ENCODE peak calls at places on chromosome 22, in five cellular contexts. J is neuronal stem cell; Z is nephron progenitor cell; W is activated T-helper 2 cell treated with anti-CD3 and anti-CD28 coated beads, Interferon-gamma antibody, Interleukin-2, Interleukin-4, amounts not matched to agents 10 μg/mL and 5 μg/mL and 100 μg/mL, durations not matched to agents 14 hours and 24 hours and 36 hours; P is RCC 7860. Q is an unnamed sample.

GRCh38 chr22:19291580-19292261 is at the start of gene CLTCL1:
- DNase-seq in P (peak), J (peak), W (peak), Z (peak), Q (peak)

GRCh38 chr22:21730535-21731308 is 4.9 kb downstream of the YPEL1 start:
- DNase-seq in Z (no peak), P (no peak), W (no peak), J (no peak), Q (no peak)

GRCh38 chr22:38572065-38572464 is 2.1 kb upstream of the DMC1 start:
- DNase-seq in J (peak), Z (peak), P (peak), W (peak), Q (peak)

GRCh38 chr22:37981282-37982011 is 2.9 kb downstream of the SOX10 start:
- DNase-seq in P (no peak), W (no peak), Z (no peak), J (no peak), Q (no peak)

GRCh38 chr22:47089374-47089773 is 326.9 kb downstream of the TBC1D22A start:
- DNase-seq in W (no peak), Z (no peak), J (no peak), P (no peak), Q (no peak)

GRCh38 chr22:49300951-49301397 is 526.7 kb downstream of the BRD1 start:
- DNase-seq in Z (no peak), J (no peak), P (no peak), W (peak), Q (no peak)

GRCh38 chr22:23178512-23179254 is 1.6 kb upstream of the BCR start:
- DNase-seq in P (peak), Z (peak), W (peak), J (no peak), Q (peak)

GRCh38 chr22:47698906-47699305 is 936.5 kb downstream of the TBC1D22A start:
- DNase-seq in Z (no peak), J (no peak), W (no peak), P (no peak), Q (no peak)

GRCh38 chr22:42887523-42888507 is 30.7 kb upstream of the ARFGAP3 start:
- DNase-seq in J (no peak), P (no peak), W (no peak), Z (no peak), Q (no peak)

GRCh38 chr22:25852223-25852622 is 110.2 kb downstream of the MYO18B start:
- DNase-seq in W (no peak), Z (no peak), P (no peak), J (no peak), Q (no peak)

GRCh38 chr22:49515486-49515885 is 312.2 kb downstream of the BRD1 start:
- DNase-seq in P (no peak), J (no peak), W (no peak), Z (no peak), Q (no peak)

GRCh38 chr22:21615731-21616130 is 14.1 kb downstream of the YDJC start:
- DNase-seq in J (no peak), Z (no peak), P (no peak), W (no peak), Q (no peak)

GRCh38 chr22:45831394-45831793 is 145.6 kb downstream of the WNT7B start:
- DNase-seq in W (no peak), Z (no peak), P (no peak), J (no peak), Q (no peak)

GRCh38 chr22:23376256-23376655 is 195.9 kb downstream of the BCR start:
- DNase-seq in J (no peak), W (peak), Z (no peak), P (peak), Q (no peak)

GRCh38 chr22:49667236-49667635 is 160.4 kb downstream of the BRD1 start:
- DNase-seq in P (no peak), W (no peak), Z (no peak), J (no peak), Q (no peak)

GRCh38 chr22:41928416-41929157 is 2.0 kb upstream of the TNFRSF13C start:
- DNase-seq in Z (no peak), J (no peak), W (no peak), P (no peak), Q (no peak)

GRCh38 chr22:40747361-40747760 is 68.1 kb downstream of the MCHR1 start:
- DNase-seq in Z (peak), W (no peak), J (no peak), P (no peak), Q (no peak)

Q was measured in kidney glomerular epithelial cell.